ENCODE peak calls at places on chromosomes 7 and 10, in eight cellular contexts. T, Q, W, S, K, X, B and A are unnamed samples.

GRCh38 chr10:127145173-127145572 is 51.2 kb downstream of the INSYN2A start:
- DNase-seq in T (no peak), Q (peak), W (no peak), S (no peak), K (no peak), X (no peak), B (no peak), A (peak)

GRCh38 chr7:66043681-66044497 is 31.7 kb upstream of the ASL start:
- DNase-seq in T (peak), Q (no peak), W (no peak), S (no peak), K (no peak), X (no peak), B (no peak), A (no peak)

GRCh38 chr7:25326466-25327156 is 98.3 kb upstream of the NPVF start:
- DNase-seq in T (no peak), Q (no peak), W (no peak), S (no peak), K (no peak), X (no peak), B (no peak), A (no peak)

GRCh38 chr7:148084138-148084537 is 506.4 kb upstream of the C7orf33 start:
- DNase-seq in T (peak), Q (peak), W (no peak), S (no peak), K (no peak), X (peak), B (no peak), A (peak)

GRCh38 chr7:7857143-7857583 is 111.4 kb upstream of the GLCCI1 start:
- DNase-seq in T (peak), Q (no peak), W (no peak), S (no peak), K (no peak), X (no peak), B (no peak), A (no peak)

GRCh38 chr7:97145068-97145467 is 27.6 kb downstream of the SDHAF3 start:
- DNase-seq in T (peak), Q (peak), W (no peak), S (no peak), K (no peak), X (peak), B (no peak), A (peak)

GRCh38 chr7:149604521-149604920 is 106.9 kb upstream of the ZNF746 start:
- DNase-seq in T (no peak), Q (peak), W (no peak), S (no peak), K (no peak), X (no peak), B (no peak), A (no peak)

GRCh38 chr10:76285012-76285411 is 853.6 kb downstream of the LRMDA start:
- DNase-seq in T (no peak), Q (peak), W (no peak), S (no peak), K (no peak), X (no peak), B (no peak), A (no peak)

GRCh38 chr7:101933685-101934084 is 116.3 kb downstream of the CUX1 start:
- DNase-seq in T (peak), Q (no peak), W (no peak), S (no peak), K (no peak), X (no peak), B (no peak), A (no peak)

GRCh38 chr10:128072941-128073615 is 53.1 kb downstream of the MKI67 start:
- DNase-seq in T (no peak), Q (no peak), W (no peak), S (no peak), K (no peak), X (no peak), B (no peak), A (no peak)

GRCh38 chr10:116104210-116104932 is 168.6 kb downstream of the GFRA1 start:
- DNase-seq in T (no peak), Q (no peak), W (no peak), S (no peak), K (no peak), X (no peak), B (no peak), A (no peak)

GRCh38 chr10:3691482-3691881 is 93.5 kb downstream of the KLF6 start:
- DNase-seq in T (no peak), Q (peak), W (no peak), S (no peak), K (no peak), X (no peak), B (no peak), A (no peak)

GRCh38 chr10:17430647-17431355 is 23.6 kb downstream of the ST8SIA6 start:
- DNase-seq in T (peak), Q (peak), W (peak), S (peak), K (peak), X (peak), B (no peak), A (peak)

GRCh38 chr10:36819781-36820180 is 305.6 kb upstream of the ANKRD30A start:
- DNase-seq in T (no peak), Q (no peak), W (no peak), S (no peak), K (no peak), X (no peak), B (no peak), A (no peak)

GRCh38 chr7:95840953-95841950 is 68.9 kb downstream of the DYNC1I1 start:
- DNase-seq in T (peak), Q (no peak), W (no peak), S (no peak), K (no peak), X (peak), B (no peak), A (peak)

GRCh38 chr7:73988197-73988596 is 39.8 kb upstream of the ELN start:
- DNase-seq in T (no peak), Q (peak), W (no peak), S (no peak), K (no peak), X (no peak), B (no peak), A (no peak)